ENCODE peak calls at places on chromosomes 4 and X, in eight cellular contexts. One of them, this sample, is unnamed.
A peak's percentile ranks its signal among the peaks of the same experiment; 100 is the strongest.

GRCh38 chr4:21949073-21949457 is 493 bp upstream of the KCNIP4 start:
- DNase-seq in fibroblast of lung: peak; percentile 9
- DNase-seq in fibroblast of the aortic adventitia: no peak
- DNase-seq in lung: no peak
- DNase-seq in coronary artery: no peak
- DNase-seq in tibial artery: no peak
- DNase-seq in left ventricle myocardium inferior: no peak
- DNase-seq in SK-N-SH: no peak
- DNase-seq in this sample: no peak

GRCh38 chrX:19515615-19516105 is 352 bp upstream of the MAP3K15 start:
- DNase-seq in coronary artery: no peak
- DNase-seq in tibial artery: no peak
- DNase-seq in fibroblast of the aortic adventitia: no peak
- DNase-seq in SK-N-SH: peak; percentile 27
- DNase-seq in lung: no peak
- DNase-seq in fibroblast of lung: no peak
- DNase-seq in left ventricle myocardium inferior: no peak
- DNase-seq in this sample: no peak

GRCh38 chr4:163191999-163192398 is 25.3 kb upstream of the NAF1 start:
- DNase-seq in tibial artery: no peak
- DNase-seq in SK-N-SH: no peak
- DNase-seq in left ventricle myocardium inferior: no peak
- DNase-seq in fibroblast of the aortic adventitia: no peak
- DNase-seq in fibroblast of lung: no peak
- DNase-seq in lung: no peak
- DNase-seq in coronary artery: no peak
- DNase-seq in this sample: no peak

GRCh38 chrX:102964941-102965340 is 27.9 kb downstream of the RAB40AL start:
- DNase-seq in fibroblast of the aortic adventitia: no peak
- DNase-seq in lung: no peak
- DNase-seq in left ventricle myocardium inferior: no peak
- DNase-seq in coronary artery: no peak
- DNase-seq in tibial artery: no peak
- DNase-seq in SK-N-SH: no peak
- DNase-seq in fibroblast of lung: no peak
- DNase-seq in this sample: no peak

GRCh38 chrX:119638725-119639471 is 32.7 kb upstream of the NKRF start:
- DNase-seq in lung: no peak
- DNase-seq in SK-N-SH: no peak
- DNase-seq in tibial artery: no peak
- DNase-seq in left ventricle myocardium inferior: no peak
- DNase-seq in coronary artery: no peak
- DNase-seq in fibroblast of the aortic adventitia: no peak
- DNase-seq in fibroblast of lung: no peak
- DNase-seq in this sample: no peak

GRCh38 chr4:80201326-80202151 is 4.2 kb downstream of the PRDM8 start:
- DNase-seq in left ventricle myocardium inferior: peak; percentile 48
- DNase-seq in fibroblast of lung: peak; percentile 78
- DNase-seq in tibial artery: peak; percentile 37
- DNase-seq in lung: no peak
- DNase-seq in fibroblast of the aortic adventitia: peak; percentile 49
- DNase-seq in SK-N-SH: no peak
- DNase-seq in coronary artery: no peak
- DNase-seq in this sample: peak; percentile 67

GRCh38 chr4:181971973-181972372 is 271.2 kb upstream of the TENM3 start:
- DNase-seq in fibroblast of the aortic adventitia: peak; percentile 84
- DNase-seq in left ventricle myocardium inferior: peak; percentile 22
- DNase-seq in fibroblast of lung: peak; percentile 76
- DNase-seq in lung: no peak
- DNase-seq in tibial artery: no peak
- DNase-seq in SK-N-SH: no peak
- DNase-seq in coronary artery: no peak
- DNase-seq in this sample: no peak

GRCh38 chr4:55866973-55867574 is 13.6 kb downstream of the EXOC1 start:
- DNase-seq in tibial artery: no peak
- DNase-seq in fibroblast of the aortic adventitia: peak; percentile 70
- DNase-seq in fibroblast of lung: peak; percentile 73
- DNase-seq in coronary artery: no peak
- DNase-seq in SK-N-SH: peak; percentile 36
- DNase-seq in lung: no peak
- DNase-seq in left ventricle myocardium inferior: no peak
- DNase-seq in this sample: peak; percentile 9

GRCh38 chrX:153765138-153766079 is 1.4 kb downstream of the PLXNB3 start:
- DNase-seq in fibroblast of lung: peak; percentile 14
- DNase-seq in lung: no peak
- DNase-seq in tibial artery: no peak
- DNase-seq in left ventricle myocardium inferior: no peak
- DNase-seq in coronary artery: peak; percentile 72
- DNase-seq in fibroblast of the aortic adventitia: no peak
- DNase-seq in SK-N-SH: peak; percentile 82
- DNase-seq in this sample: no peak

GRCh38 chr4:164446516-164446915 is 307.4 kb upstream of the SMIM31 start:
- DNase-seq in SK-N-SH: no peak
- DNase-seq in left ventricle myocardium inferior: no peak
- DNase-seq in tibial artery: no peak
- DNase-seq in fibroblast of the aortic adventitia: no peak
- DNase-seq in coronary artery: no peak
- DNase-seq in fibroblast of lung: peak; percentile 81
- DNase-seq in lung: no peak
- DNase-seq in this sample: no peak

GRCh38 chr4:86223472-86223871 is 136.4 kb downstream of the MAPK10 start:
- DNase-seq in fibroblast of lung: peak; percentile 46
- DNase-seq in tibial artery: no peak
- DNase-seq in left ventricle myocardium inferior: no peak
- DNase-seq in SK-N-SH: peak; percentile 11
- DNase-seq in fibroblast of the aortic adventitia: peak; percentile 57
- DNase-seq in coronary artery: no peak
- DNase-seq in lung: no peak
- DNase-seq in this sample: peak; percentile 11

GRCh38 chr4:180734753-180735432 is 1508.3 kb upstream of the TENM3 start:
- DNase-seq in tibial artery: no peak
- DNase-seq in fibroblast of the aortic adventitia: no peak
- DNase-seq in SK-N-SH: no peak
- DNase-seq in coronary artery: no peak
- DNase-seq in fibroblast of lung: no peak
- DNase-seq in lung: no peak
- DNase-seq in left ventricle myocardium inferior: no peak
- DNase-seq in this sample: no peak

GRCh38 chr4:128285085-128286023 is 2.3 kb downstream of the PGRMC2 start:
- DNase-seq in SK-N-SH: no peak
- DNase-seq in lung: no peak
- DNase-seq in coronary artery: no peak
- DNase-seq in fibroblast of lung: peak; percentile 63
- DNase-seq in tibial artery: no peak
- DNase-seq in fibroblast of the aortic adventitia: peak; percentile 81
- DNase-seq in left ventricle myocardium inferior: no peak
- DNase-seq in this sample: no peak

GRCh38 chr4:156197216-156197615 is 243.6 kb upstream of the CTSO start:
- DNase-seq in tibial artery: no peak
- DNase-seq in fibroblast of the aortic adventitia: no peak
- DNase-seq in fibroblast of lung: no peak
- DNase-seq in lung: no peak
- DNase-seq in left ventricle myocardium inferior: no peak
- DNase-seq in coronary artery: no peak
- DNase-seq in SK-N-SH: no peak
- DNase-seq in this sample: no peak

GRCh38 chr4:184529283-184529682 is 54.9 kb upstream of the IRF2 start:
- DNase-seq in fibroblast of the aortic adventitia: no peak
- DNase-seq in left ventricle myocardium inferior: no peak
- DNase-seq in SK-N-SH: no peak
- DNase-seq in fibroblast of lung: peak; percentile 70
- DNase-seq in coronary artery: no peak
- DNase-seq in tibial artery: no peak
- DNase-seq in lung: no peak
- DNase-seq in this sample: no peak

GRCh38 chr4:146545102-146545501 is 23.4 kb upstream of the SLC10A7 start:
- DNase-seq in coronary artery: no peak
- DNase-seq in left ventricle myocardium inferior: no peak
- DNase-seq in fibroblast of the aortic adventitia: peak; percentile 66
- DNase-seq in fibroblast of lung: peak; percentile 14
- DNase-seq in SK-N-SH: peak; percentile 9
- DNase-seq in lung: no peak
- DNase-seq in tibial artery: no peak
- DNase-seq in this sample: no peak

GRCh38 chr4:58138786-58139185 is 1028.6 kb upstream of the IGFBP7 start:
- DNase-seq in fibroblast of the aortic adventitia: no peak
- DNase-seq in left ventricle myocardium inferior: no peak
- DNase-seq in coronary artery: no peak
- DNase-seq in tibial artery: no peak
- DNase-seq in lung: no peak
- DNase-seq in fibroblast of lung: no peak
- DNase-seq in SK-N-SH: peak; percentile 26
- DNase-seq in this sample: no peak

GRCh38 chrX:13087322-13088154 is 43.1 kb upstream of the FAM9C start:
- DNase-seq in left ventricle myocardium inferior: no peak
- DNase-seq in tibial artery: no peak
- DNase-seq in fibroblast of lung: peak; percentile 75
- DNase-seq in SK-N-SH: no peak
- DNase-seq in lung: no peak
- DNase-seq in coronary artery: no peak
- DNase-seq in fibroblast of the aortic adventitia: peak; percentile 31
- DNase-seq in this sample: no peak

GRCh38 chr4:138609943-138610350 is 367.8 kb upstream of the SLC7A11 start:
- DNase-seq in tibial artery: no peak
- DNase-seq in fibroblast of lung: peak; percentile 95
- DNase-seq in lung: no peak
- DNase-seq in coronary artery: no peak
- DNase-seq in fibroblast of the aortic adventitia: peak; percentile 97
- DNase-seq in SK-N-SH: no peak
- DNase-seq in left ventricle myocardium inferior: no peak
- DNase-seq in this sample: peak; percentile 15

GRCh38 chr4:36863601-36864000 is 380.9 kb upstream of the NWD2 start:
- DNase-seq in left ventricle myocardium inferior: no peak
- DNase-seq in fibroblast of lung: no peak
- DNase-seq in tibial artery: no peak
- DNase-seq in coronary artery: no peak
- DNase-seq in SK-N-SH: no peak
- DNase-seq in fibroblast of the aortic adventitia: no peak
- DNase-seq in lung: no peak
- DNase-seq in this sample: no peak

GRCh38 chr4:25160714-25161598 is 707 bp upstream of the SEPSECS start:
- DNase-seq in tibial artery: peak; percentile 27
- DNase-seq in coronary artery: no peak
- DNase-seq in lung: no peak
- DNase-seq in left ventricle myocardium inferior: no peak
- DNase-seq in fibroblast of the aortic adventitia: peak; percentile 19
- DNase-seq in SK-N-SH: peak; percentile 25
- DNase-seq in fibroblast of lung: peak; percentile 40
- DNase-seq in this sample: peak; percentile 31

GRCh38 chrX:54495814-54496516 is at the start of gene FGD1:
- DNase-seq in fibroblast of the aortic adventitia: peak; percentile 52
- DNase-seq in coronary artery: no peak
- DNase-seq in SK-N-SH: peak; percentile 92
- DNase-seq in lung: peak; percentile 36
- DNase-seq in fibroblast of lung: peak; percentile 56
- DNase-seq in left ventricle myocardium inferior: peak; percentile 77
- DNase-seq in tibial artery: peak; percentile 58
- DNase-seq in this sample: no peak

GRCh38 chr4:46329118-46329976 is 60.6 kb downstream of the GABRA2 start:
- DNase-seq in fibroblast of lung: peak; percentile 1
- DNase-seq in tibial artery: no peak
- DNase-seq in left ventricle myocardium inferior: no peak
- DNase-seq in fibroblast of the aortic adventitia: no peak
- DNase-seq in coronary artery: no peak
- DNase-seq in lung: no peak
- DNase-seq in SK-N-SH: peak; percentile 2
- DNase-seq in this sample: no peak
- H3K4me3 ChIP-seq in fibroblast of lung: no peak overlapping the region
- H3K4me3 ChIP-seq in tibial artery: no peak overlapping the region
- H3K4me3 ChIP-seq in left ventricle myocardium inferior: no peak overlapping the region
- H3K4me3 ChIP-seq in fibroblast of the aortic adventitia: no peak overlapping the region
- H3K4me3 ChIP-seq in coronary artery: no peak overlapping the region
- H3K4me3 ChIP-seq in lung: no peak overlapping the region
- H3K4me3 ChIP-seq in SK-N-SH: no peak overlapping the region
- H3K4me3 ChIP-seq in this sample: no peak overlapping the region

DNA sequence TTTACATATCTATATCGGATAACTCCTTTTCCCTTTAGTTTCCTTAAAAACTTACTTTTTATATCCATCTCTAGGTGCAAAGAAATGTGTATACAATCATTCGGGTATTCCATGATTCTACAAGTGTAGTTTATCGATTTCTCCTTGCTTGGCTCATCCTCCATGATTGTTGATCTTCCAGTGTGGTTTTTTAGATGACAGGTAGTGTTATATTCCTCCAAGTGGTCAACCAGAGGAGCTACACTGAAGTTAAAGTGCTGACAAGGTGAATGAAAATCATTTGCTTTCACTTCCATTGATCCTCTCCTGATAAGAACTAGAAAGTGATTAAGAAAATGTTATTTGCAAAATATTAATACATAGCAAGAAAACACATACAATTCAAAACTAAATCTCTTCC is 38.5 kb downstream of the TMEM156 start:
- DNase-seq in lung: no peak
- DNase-seq in fibroblast of the aortic adventitia: no peak
- DNase-seq in coronary artery: no peak
- DNase-seq in tibial artery: no peak
- DNase-seq in fibroblast of lung: no peak
- DNase-seq in SK-N-SH: no peak
- DNase-seq in left ventricle myocardium inferior: no peak
- DNase-seq in this sample: no peak
- TF ChIP-seq CTCF in lung: no peak
- TF ChIP-seq CTCF in fibroblast of the aortic adventitia: peak; percentile 21
- TF ChIP-seq CTCF in coronary artery: no peak
- TF ChIP-seq CTCF in tibial artery: no peak
- TF ChIP-seq CTCF in fibroblast of lung: peak; percentile 17
- TF ChIP-seq CTCF in SK-N-SH: peak; percentile 35
- TF ChIP-seq CTCF in left ventricle myocardium inferior: no peak
- TF ChIP-seq CTCF in this sample: no peak

GRCh38 chrX:15911729-15912550 is 57.3 kb upstream of the AP1S2 start:
- DNase-seq in lung: no peak
- DNase-seq in coronary artery: no peak
- DNase-seq in SK-N-SH: no peak
- DNase-seq in fibroblast of lung: no peak
- DNase-seq in tibial artery: peak; percentile 21
- DNase-seq in left ventricle myocardium inferior: no peak
- DNase-seq in fibroblast of the aortic adventitia: no peak
- DNase-seq in this sample: no peak
- H3K4me3 ChIP-seq in lung: no peak overlapping the region
- H3K4me3 ChIP-seq in coronary artery: no peak overlapping the region
- H3K4me3 ChIP-seq in SK-N-SH: no peak overlapping the region
- H3K4me3 ChIP-seq in fibroblast of lung: no peak overlapping the region
- H3K4me3 ChIP-seq in tibial artery: no peak overlapping the region
- H3K4me3 ChIP-seq in left ventricle myocardium inferior: no peak overlapping the region
- H3K4me3 ChIP-seq in fibroblast of the aortic adventitia: no peak overlapping the region
- H3K4me3 ChIP-seq in this sample: no peak overlapping the region

DNA sequence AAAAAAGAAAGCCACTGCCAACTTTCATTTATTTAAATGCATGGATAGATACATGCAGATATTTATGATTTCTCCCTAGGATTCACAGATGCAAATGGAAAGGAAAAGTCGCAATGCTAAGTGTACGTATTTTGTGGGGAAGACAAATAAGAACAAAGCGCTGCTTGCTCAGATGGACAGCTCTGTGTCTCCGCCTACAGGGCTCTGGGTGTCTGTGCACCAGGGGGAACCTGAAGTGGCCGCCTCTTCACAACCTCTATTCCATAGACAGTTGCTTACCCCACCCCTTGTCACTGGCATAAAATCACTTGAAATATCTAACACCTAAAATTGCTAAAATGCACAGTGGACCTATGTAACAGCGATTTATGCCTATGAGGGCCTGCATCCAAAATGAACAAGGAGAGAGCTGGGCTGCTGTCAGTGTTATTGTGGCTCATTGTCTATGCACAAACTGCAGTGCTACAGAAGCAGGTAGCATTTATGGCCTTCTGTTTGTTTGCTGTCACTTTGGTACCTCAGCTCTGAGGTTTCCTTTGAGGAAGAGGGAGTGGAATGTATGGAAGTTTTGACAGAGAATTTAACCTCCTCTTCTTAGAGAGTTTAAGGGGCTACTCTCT is 58.6 kb upstream of the PAGE1 start:
- DNase-seq in coronary artery: no peak
- DNase-seq in fibroblast of lung: peak; percentile 8
- DNase-seq in lung: no peak
- DNase-seq in fibroblast of the aortic adventitia: peak; percentile 28
- DNase-seq in tibial artery: no peak
- DNase-seq in left ventricle myocardium inferior: peak; percentile 13
- DNase-seq in SK-N-SH: peak; percentile 43
- DNase-seq in this sample: peak; percentile 0
- TF ChIP-seq CTCF in coronary artery: no peak
- TF ChIP-seq CTCF in fibroblast of lung: peak; percentile 76
- TF ChIP-seq CTCF in lung: peak; percentile 50
- TF ChIP-seq CTCF in fibroblast of the aortic adventitia: peak; percentile 72
- TF ChIP-seq CTCF in tibial artery: no peak
- TF ChIP-seq CTCF in left ventricle myocardium inferior: peak; percentile 72
- TF ChIP-seq CTCF in SK-N-SH: peak; percentile 71
- TF ChIP-seq CTCF in this sample: peak; percentile 69